ENCODE peak calls at places on chromosome 11, in six cellular contexts. One of them, this sample, is unnamed.

GRCh38 chr11:66068923-66069714 is 953 bp upstream of the PACS1 start:
- DNase-seq in HepG2: peak
- DNase-seq in CD4-positive, alpha-beta T cell: peak
- DNase-seq in right lobe of liver: peak
- DNase-seq in neural progenitor cell: no peak
- DNase-seq in PC-3: peak
- DNase-seq in this sample: peak

GRCh38 chr11:56932572-56933235 is 56.0 kb upstream of the OR5AK2 start:
- DNase-seq in HepG2: peak
- DNase-seq in CD4-positive, alpha-beta T cell: no peak
- DNase-seq in right lobe of liver: no peak
- DNase-seq in neural progenitor cell: no peak
- DNase-seq in PC-3: peak
- DNase-seq in this sample: no peak

GRCh38 chr11:112588252-112588668 is 327.6 kb upstream of the PLET1 start:
- DNase-seq in HepG2: peak
- DNase-seq in CD4-positive, alpha-beta T cell: peak
- DNase-seq in right lobe of liver: peak
- DNase-seq in neural progenitor cell: peak
- DNase-seq in PC-3: peak
- DNase-seq in this sample: peak

GRCh38 chr11:96097844-96098421 is 174.0 kb upstream of the MTMR2 start:
- DNase-seq in HepG2: peak
- DNase-seq in CD4-positive, alpha-beta T cell: no peak
- DNase-seq in right lobe of liver: no peak
- DNase-seq in neural progenitor cell: no peak
- DNase-seq in PC-3: peak
- DNase-seq in this sample: no peak

GRCh38 chr11:118086913-118087768 is at the start of gene SMIM35:
- DNase-seq in HepG2: no peak
- DNase-seq in CD4-positive, alpha-beta T cell: no peak
- DNase-seq in right lobe of liver: no peak
- DNase-seq in neural progenitor cell: no peak
- DNase-seq in PC-3: no peak
- DNase-seq in this sample: no peak

GRCh38 chr11:96079691-96080090 is 155.8 kb upstream of the MTMR2 start:
- DNase-seq in HepG2: no peak
- DNase-seq in CD4-positive, alpha-beta T cell: no peak
- DNase-seq in right lobe of liver: no peak
- DNase-seq in neural progenitor cell: no peak
- DNase-seq in PC-3: no peak
- DNase-seq in this sample: no peak

GRCh38 chr11:95516786-95517185 is 272.8 kb downstream of the FAM76B start:
- DNase-seq in HepG2: no peak
- DNase-seq in CD4-positive, alpha-beta T cell: no peak
- DNase-seq in right lobe of liver: no peak
- DNase-seq in neural progenitor cell: no peak
- DNase-seq in PC-3: peak
- DNase-seq in this sample: no peak

GRCh38 chr11:104531075-104531474 is 367.1 kb upstream of the PDGFD start:
- DNase-seq in HepG2: peak
- DNase-seq in CD4-positive, alpha-beta T cell: no peak
- DNase-seq in right lobe of liver: no peak
- DNase-seq in neural progenitor cell: peak
- DNase-seq in PC-3: peak
- DNase-seq in this sample: peak

GRCh38 chr11:1401656-1402221 is 12.0 kb downstream of the BRSK2 start:
- DNase-seq in HepG2: peak
- DNase-seq in CD4-positive, alpha-beta T cell: peak
- DNase-seq in right lobe of liver: peak
- DNase-seq in neural progenitor cell: peak
- DNase-seq in PC-3: peak
- DNase-seq in this sample: no peak

GRCh38 chr11:26230021-26230420 is 101.9 kb upstream of the ANO3 start:
- DNase-seq in HepG2: no peak
- DNase-seq in CD4-positive, alpha-beta T cell: no peak
- DNase-seq in right lobe of liver: no peak
- DNase-seq in neural progenitor cell: no peak
- DNase-seq in PC-3: no peak
- DNase-seq in this sample: no peak

GRCh38 chr11:75482931-75483469 is 42.7 kb downstream of the GDPD5 start:
- DNase-seq in HepG2: peak
- DNase-seq in CD4-positive, alpha-beta T cell: no peak
- DNase-seq in right lobe of liver: peak
- DNase-seq in neural progenitor cell: no peak
- DNase-seq in PC-3: no peak
- DNase-seq in this sample: no peak

GRCh38 chr11:71165771-71166170 is 86.6 kb downstream of the SHANK2 start:
- DNase-seq in HepG2: no peak
- DNase-seq in CD4-positive, alpha-beta T cell: no peak
- DNase-seq in right lobe of liver: no peak
- DNase-seq in neural progenitor cell: no peak
- DNase-seq in PC-3: no peak
- DNase-seq in this sample: no peak

GRCh38 chr11:18836415-18836814 is 44.8 kb upstream of the PTPN5 start:
- DNase-seq in HepG2: no peak
- DNase-seq in CD4-positive, alpha-beta T cell: no peak
- DNase-seq in right lobe of liver: no peak
- DNase-seq in neural progenitor cell: peak
- DNase-seq in PC-3: peak
- DNase-seq in this sample: no peak

GRCh38 chr11:47611240-47611863 is 17.1 kb upstream of the C1QTNF4 start:
- DNase-seq in HepG2: no peak
- DNase-seq in CD4-positive, alpha-beta T cell: no peak
- DNase-seq in right lobe of liver: no peak
- DNase-seq in neural progenitor cell: no peak
- DNase-seq in PC-3: no peak
- DNase-seq in this sample: no peak

GRCh38 chr11:64245797-64246623 is 733 bp downstream of the PPP1R14B start:
- DNase-seq in HepG2: peak
- DNase-seq in CD4-positive, alpha-beta T cell: peak
- DNase-seq in right lobe of liver: peak
- DNase-seq in neural progenitor cell: peak
- DNase-seq in PC-3: peak
- DNase-seq in this sample: no peak

GRCh38 chr11:11787305-11788066 is 54.3 kb upstream of the USP47 start:
- DNase-seq in HepG2: peak
- DNase-seq in CD4-positive, alpha-beta T cell: peak
- DNase-seq in right lobe of liver: peak
- DNase-seq in neural progenitor cell: peak
- DNase-seq in PC-3: peak
- DNase-seq in this sample: peak

GRCh38 chr11:72634016-72634415 is 40.2 kb downstream of the PDE2A start:
- DNase-seq in HepG2: no peak
- DNase-seq in CD4-positive, alpha-beta T cell: no peak
- DNase-seq in right lobe of liver: no peak
- DNase-seq in neural progenitor cell: no peak
- DNase-seq in PC-3: no peak
- DNase-seq in this sample: no peak

GRCh38 chr11:78418584-78419211 is 1.1 kb upstream of the GAB2 start:
- DNase-seq in HepG2: no peak
- DNase-seq in CD4-positive, alpha-beta T cell: no peak
- DNase-seq in right lobe of liver: no peak
- DNase-seq in neural progenitor cell: no peak
- DNase-seq in PC-3: no peak
- DNase-seq in this sample: no peak

GRCh38 chr11:83007909-83008580 is 63.7 kb downstream of the RAB30 start:
- DNase-seq in HepG2: peak
- DNase-seq in CD4-positive, alpha-beta T cell: no peak
- DNase-seq in right lobe of liver: peak
- DNase-seq in neural progenitor cell: peak
- DNase-seq in PC-3: no peak
- DNase-seq in this sample: no peak

GRCh38 chr11:134157451-134157850 is 66.3 kb downstream of the NCAPD3 start:
- DNase-seq in HepG2: no peak
- DNase-seq in CD4-positive, alpha-beta T cell: no peak
- DNase-seq in right lobe of liver: no peak
- DNase-seq in neural progenitor cell: no peak
- DNase-seq in PC-3: no peak
- DNase-seq in this sample: no peak

GRCh38 chr11:17812286-17813187 is 78.0 kb downstream of the KCNC1 start:
- DNase-seq in HepG2: no peak
- DNase-seq in CD4-positive, alpha-beta T cell: no peak
- DNase-seq in right lobe of liver: no peak
- DNase-seq in neural progenitor cell: no peak
- DNase-seq in PC-3: peak
- DNase-seq in this sample: no peak

GRCh38 chr11:2796508-2797180 is 88.9 kb downstream of the CDKN1C start:
- DNase-seq in HepG2: no peak
- DNase-seq in CD4-positive, alpha-beta T cell: no peak
- DNase-seq in right lobe of liver: peak
- DNase-seq in neural progenitor cell: no peak
- DNase-seq in PC-3: no peak
- DNase-seq in this sample: no peak

GRCh38 chr11:128684582-128685382 is 9.1 kb upstream of the FLI1 start:
- DNase-seq in HepG2: no peak
- DNase-seq in CD4-positive, alpha-beta T cell: no peak
- DNase-seq in right lobe of liver: no peak
- DNase-seq in neural progenitor cell: peak
- DNase-seq in PC-3: no peak
- DNase-seq in this sample: no peak

GRCh38 chr11:79956061-79956460 is 515.2 kb upstream of the TENM4 start:
- DNase-seq in HepG2: no peak
- DNase-seq in CD4-positive, alpha-beta T cell: no peak
- DNase-seq in right lobe of liver: no peak
- DNase-seq in neural progenitor cell: no peak
- DNase-seq in PC-3: no peak
- DNase-seq in this sample: no peak

GRCh38 chr11:6321961-6322362 is 1.7 kb upstream of the CAVIN3 start:
- DNase-seq in HepG2: no peak
- DNase-seq in CD4-positive, alpha-beta T cell: no peak
- DNase-seq in right lobe of liver: no peak
- DNase-seq in neural progenitor cell: peak
- DNase-seq in PC-3: peak
- DNase-seq in this sample: no peak

GRCh38 chr11:613369-613968 is 2.3 kb downstream of the IRF7 start:
- DNase-seq in HepG2: no peak
- DNase-seq in CD4-positive, alpha-beta T cell: peak
- DNase-seq in right lobe of liver: peak
- DNase-seq in neural progenitor cell: peak
- DNase-seq in PC-3: peak
- DNase-seq in this sample: peak

GRCh38 chr11:35144103-35144741 is 5.3 kb downstream of the CD44 start:
- DNase-seq in HepG2: no peak
- DNase-seq in CD4-positive, alpha-beta T cell: peak
- DNase-seq in right lobe of liver: no peak
- DNase-seq in neural progenitor cell: no peak
- DNase-seq in PC-3: peak
- DNase-seq in this sample: peak

GRCh38 chr11:111765984-111766833 is at the start of gene PPP2R1B:
- DNase-seq in HepG2: peak
- DNase-seq in CD4-positive, alpha-beta T cell: peak
- DNase-seq in right lobe of liver: peak
- DNase-seq in neural progenitor cell: peak
- DNase-seq in PC-3: peak
- DNase-seq in this sample: peak

GRCh38 chr11:101188801-101189200 is 59.2 kb upstream of the PGR start:
- DNase-seq in HepG2: no peak
- DNase-seq in CD4-positive, alpha-beta T cell: no peak
- DNase-seq in right lobe of liver: no peak
- DNase-seq in neural progenitor cell: no peak
- DNase-seq in PC-3: no peak
- DNase-seq in this sample: no peak

GRCh38 chr11:47946682-47947575 is 33.4 kb upstream of the PTPRJ start:
- DNase-seq in HepG2: no peak
- DNase-seq in CD4-positive, alpha-beta T cell: no peak
- DNase-seq in right lobe of liver: peak
- DNase-seq in neural progenitor cell: no peak
- DNase-seq in PC-3: peak
- DNase-seq in this sample: no peak

GRCh38 chr11:76738618-76739220 is 44.4 kb upstream of the TSKU start:
- DNase-seq in HepG2: no peak
- DNase-seq in CD4-positive, alpha-beta T cell: no peak
- DNase-seq in right lobe of liver: no peak
- DNase-seq in neural progenitor cell: no peak
- DNase-seq in PC-3: no peak
- DNase-seq in this sample: no peak

GRCh38 chr11:270451-271208 is 7.6 kb upstream of the NLRP6 start:
- DNase-seq in HepG2: no peak
- DNase-seq in CD4-positive, alpha-beta T cell: no peak
- DNase-seq in right lobe of liver: no peak
- DNase-seq in neural progenitor cell: no peak
- DNase-seq in PC-3: no peak
- DNase-seq in this sample: no peak

This sample was measured in T-cell.